ENCODE peak calls at places on chromosomes 4 and X, in eight cellular contexts. V is HCEC 1CT; E is stimulated activated CD4-positive, alpha-beta T cell treated with anti-CD3 and anti-CD28 coated beads, Interleukin-4, amount 100 ng/mL, for 4 hours; N is left kidney; M is thoracic aorta; F is midbrain; U is stromal cell of bone marrow; X is EH. W is an unnamed sample.

GRCh38 chr4:180665994-180666818 is 1577.0 kb upstream of the TENM3 start:
- DNase-seq in V (peak; percentile 6), E (no peak), N (peak; percentile 89), M (no peak), F (peak; percentile 58), U (peak; percentile 19), X (peak; percentile 37), W (no peak)

GRCh38 chrX:56107320-56107719 is 124.8 kb upstream of the KLF8 start:
- DNase-seq in V (no peak), E (no peak), N (no peak), M (no peak), F (no peak), U (no peak), X (no peak), W (no peak)

GRCh38 chrX:106917830-106918500 is 2.2 kb upstream of the CLDN2 start:
- DNase-seq in V (peak; percentile 56), E (no peak), N (no peak), M (no peak), F (no peak), U (no peak), X (peak; percentile 66), W (no peak)

GRCh38 chr4:1873776-1874175 is 2.6 kb downstream of the NSD2 start:
- DNase-seq in V (peak; percentile 13), E (no peak), N (no peak), M (no peak), F (no peak), U (no peak), X (no peak), W (no peak)

GRCh38 chr4:142095886-142096605 is 459.7 kb downstream of the IL15 start:
- DNase-seq in V (peak; percentile 87), E (no peak), N (no peak), M (peak; percentile 65), F (no peak), U (peak; percentile 93), X (peak; percentile 97), W (no peak)

GRCh38 chr4:25075851-25076250 is 45.1 kb upstream of the LGI2 start:
- DNase-seq in V (no peak), E (no peak), N (peak; percentile 58), M (no peak), F (no peak), U (no peak), X (no peak), W (no peak)

GRCh38 chr4:121784401-121784800 is 16.7 kb upstream of the EXOSC9 start:
- DNase-seq in V (no peak), E (no peak), N (no peak), M (no peak), F (no peak), U (no peak), X (peak; percentile 77), W (no peak)

GRCh38 chr4:8035371-8035780 is 95.7 kb upstream of the AFAP1 start:
- DNase-seq in V (no peak), E (no peak), N (peak; percentile 49), M (no peak), F (no peak), U (peak; percentile 44), X (peak; percentile 50), W (no peak)

GRCh38 chr4:17535242-17535641 is 20.3 kb downstream of the CLRN2 start:
- DNase-seq in V (no peak), E (no peak), N (no peak), M (no peak), F (no peak), U (no peak), X (no peak), W (no peak)

GRCh38 chr4:74206088-74206826 is 48.3 kb downstream of the MTHFD2L start:
- DNase-seq in V (no peak), E (no peak), N (no peak), M (no peak), F (no peak), U (no peak), X (peak; percentile 70), W (no peak)

GRCh38 chr4:43586813-43587212 is 694.3 kb downstream of the GRXCR1 start:
- DNase-seq in V (no peak), E (no peak), N (no peak), M (no peak), F (no peak), U (no peak), X (no peak), W (no peak)

GRCh38 chr4:151874328-151874727 is 113.5 kb upstream of the GATB start:
- DNase-seq in V (no peak), E (no peak), N (no peak), M (no peak), F (no peak), U (no peak), X (no peak), W (no peak)

GRCh38 chr4:12319765-12320164 is 891.1 kb upstream of the HS3ST1 start:
- DNase-seq in V (no peak), E (no peak), N (no peak), M (no peak), F (no peak), U (no peak), X (no peak), W (no peak)

GRCh38 chr4:26342328-26343040 is 21.7 kb downstream of the RBPJ start:
- DNase-seq in V (peak; percentile 87), E (no peak), N (peak; percentile 57), M (no peak), F (peak; percentile 45), U (peak; percentile 82), X (peak; percentile 89), W (no peak)

W was measured in activated T-helper 9 cell treated with anti-CD3 and anti-CD28 coated beads, Interleukin-2, amount 50 U/mL, for 16 hours.